ENCODE peak calls at places on chromosomes 12 and 14, in seven cellular contexts. One of them, this sample, is unnamed.

GRCh38 chr12:54127538-54128259 is 61.1 kb downstream of the SMUG1 start:
- DNase-seq in ovary: peak; percentile 42
- DNase-seq in H1: no peak
- DNase-seq in stomach: no peak
- DNase-seq in tibial nerve: no peak
- DNase-seq in esophagus muscularis mucosa: no peak
- DNase-seq in suprapubic skin: no peak
- DNase-seq in this sample: no peak

GRCh38 chr12:19129486-19130223 is at the start of gene PLEKHA5:
- DNase-seq in ovary: peak; percentile 79
- DNase-seq in H1: no peak
- DNase-seq in stomach: peak; percentile 79
- DNase-seq in tibial nerve: peak; percentile 35
- DNase-seq in esophagus muscularis mucosa: no peak
- DNase-seq in suprapubic skin: peak; percentile 84
- DNase-seq in this sample: peak; percentile 75

GRCh38 chr14:69358233-69358963 is 39.7 kb downstream of the ERH start:
- DNase-seq in ovary: no peak
- DNase-seq in H1: no peak
- DNase-seq in stomach: no peak
- DNase-seq in tibial nerve: no peak
- DNase-seq in esophagus muscularis mucosa: no peak
- DNase-seq in suprapubic skin: no peak
- DNase-seq in this sample: no peak

GRCh38 chr12:56941299-56942017 is 7.2 kb upstream of the SDR9C7 start:
- DNase-seq in ovary: no peak
- DNase-seq in H1: no peak
- DNase-seq in stomach: no peak
- DNase-seq in tibial nerve: no peak
- DNase-seq in esophagus muscularis mucosa: peak; percentile 90
- DNase-seq in suprapubic skin: no peak
- DNase-seq in this sample: no peak

GRCh38 chr14:36221097-36221496 is 44.6 kb upstream of the PTCSC3 start:
- DNase-seq in ovary: no peak
- DNase-seq in H1: no peak
- DNase-seq in stomach: no peak
- DNase-seq in tibial nerve: no peak
- DNase-seq in esophagus muscularis mucosa: no peak
- DNase-seq in suprapubic skin: no peak
- DNase-seq in this sample: no peak

GRCh38 chr12:104250366-104251125 is 35.0 kb downstream of the TXNRD1 start:
- DNase-seq in ovary: no peak
- DNase-seq in H1: no peak
- DNase-seq in stomach: no peak
- DNase-seq in tibial nerve: no peak
- DNase-seq in esophagus muscularis mucosa: peak; percentile 45
- DNase-seq in suprapubic skin: no peak
- DNase-seq in this sample: no peak

GRCh38 chr12:78146365-78146772 is 315.7 kb downstream of the NAV3 start:
- DNase-seq in ovary: no peak
- DNase-seq in H1: no peak
- DNase-seq in stomach: no peak
- DNase-seq in tibial nerve: no peak
- DNase-seq in esophagus muscularis mucosa: no peak
- DNase-seq in suprapubic skin: no peak
- DNase-seq in this sample: no peak

GRCh38 chr14:104135121-104135903 is 3.1 kb upstream of the KIF26A start:
- DNase-seq in ovary: peak; percentile 20
- DNase-seq in H1: no peak
- DNase-seq in stomach: no peak
- DNase-seq in tibial nerve: no peak
- DNase-seq in esophagus muscularis mucosa: no peak
- DNase-seq in suprapubic skin: peak; percentile 64
- DNase-seq in this sample: no peak

GRCh38 chr12:127494961-127495915 is 771.7 kb upstream of the TMEM132C start:
- DNase-seq in ovary: no peak
- DNase-seq in H1: no peak
- DNase-seq in stomach: no peak
- DNase-seq in tibial nerve: no peak
- DNase-seq in esophagus muscularis mucosa: no peak
- DNase-seq in suprapubic skin: no peak
- DNase-seq in this sample: no peak

GRCh38 chr12:130498589-130499385 is 161.1 kb downstream of the PIWIL1 start:
- DNase-seq in ovary: no peak
- DNase-seq in H1: no peak
- DNase-seq in stomach: no peak
- DNase-seq in tibial nerve: no peak
- DNase-seq in esophagus muscularis mucosa: no peak
- DNase-seq in suprapubic skin: no peak
- DNase-seq in this sample: no peak

GRCh38 chr12:22692964-22693555 is 68.1 kb downstream of the ETNK1 start:
- DNase-seq in ovary: peak; percentile 20
- DNase-seq in H1: no peak
- DNase-seq in stomach: no peak
- DNase-seq in tibial nerve: no peak
- DNase-seq in esophagus muscularis mucosa: no peak
- DNase-seq in suprapubic skin: no peak
- DNase-seq in this sample: no peak

GRCh38 chr14:22547948-22548750 is 40.9 kb downstream of the DAD1 start:
- DNase-seq in ovary: no peak
- DNase-seq in H1: no peak
- DNase-seq in stomach: no peak
- DNase-seq in tibial nerve: no peak
- DNase-seq in esophagus muscularis mucosa: no peak
- DNase-seq in suprapubic skin: no peak
- DNase-seq in this sample: no peak

GRCh38 chr14:95285566-95285965 is 34.1 kb downstream of the CLMN start:
- DNase-seq in ovary: no peak
- DNase-seq in H1: no peak
- DNase-seq in stomach: no peak
- DNase-seq in tibial nerve: no peak
- DNase-seq in esophagus muscularis mucosa: no peak
- DNase-seq in suprapubic skin: no peak
- DNase-seq in this sample: no peak

GRCh38 chr12:96091833-96092232 is 56.4 kb upstream of the LTA4H start:
- DNase-seq in ovary: no peak
- DNase-seq in H1: no peak
- DNase-seq in stomach: no peak
- DNase-seq in tibial nerve: no peak
- DNase-seq in esophagus muscularis mucosa: no peak
- DNase-seq in suprapubic skin: no peak
- DNase-seq in this sample: no peak

GRCh38 chr12:26832817-26833691 is at the start of gene ITPR2:
- DNase-seq in ovary: peak; percentile 95
- DNase-seq in H1: peak; percentile 73
- DNase-seq in stomach: peak; percentile 96
- DNase-seq in tibial nerve: peak; percentile 92
- DNase-seq in esophagus muscularis mucosa: peak; percentile 97
- DNase-seq in suprapubic skin: peak; percentile 97
- DNase-seq in this sample: peak; percentile 97

GRCh38 chr14:89787525-89787924 is 167.0 kb downstream of the EFCAB11 start:
- DNase-seq in ovary: no peak
- DNase-seq in H1: no peak
- DNase-seq in stomach: no peak
- DNase-seq in tibial nerve: no peak
- DNase-seq in esophagus muscularis mucosa: no peak
- DNase-seq in suprapubic skin: no peak
- DNase-seq in this sample: no peak

GRCh38 chr12:78645956-78646355 is 218.6 kb upstream of the SYT1 start:
- DNase-seq in ovary: no peak
- DNase-seq in H1: no peak
- DNase-seq in stomach: no peak
- DNase-seq in tibial nerve: no peak
- DNase-seq in esophagus muscularis mucosa: no peak
- DNase-seq in suprapubic skin: no peak
- DNase-seq in this sample: no peak

DNA sequence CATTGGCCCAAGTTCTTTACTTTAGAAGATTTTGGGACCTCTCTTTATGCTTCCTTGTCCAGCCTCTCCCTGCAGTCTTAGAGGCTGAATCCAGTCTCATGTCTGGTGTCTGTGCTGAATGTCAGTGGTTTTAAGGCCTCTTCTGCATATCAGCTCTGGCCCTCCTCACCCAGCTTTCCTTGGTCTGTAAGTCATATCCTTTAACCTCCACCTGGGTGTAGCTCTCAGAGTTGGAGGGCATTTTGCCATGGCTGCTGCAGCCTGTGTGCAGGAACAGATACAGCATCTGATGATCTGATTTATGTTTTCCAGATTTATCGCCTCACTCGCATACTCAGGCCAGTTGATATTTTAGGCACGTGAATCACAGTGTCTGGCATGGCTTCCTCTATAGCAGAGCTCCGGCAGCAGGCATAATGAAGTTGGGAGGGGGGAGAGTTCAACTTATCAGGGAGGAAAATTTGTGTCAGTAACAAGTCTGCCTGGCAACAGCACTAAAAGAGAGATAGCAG is 335.0 kb downstream of the PCNX1 start:
- DNase-seq in ovary: no peak
- DNase-seq in H1: no peak
- DNase-seq in stomach: no peak
- DNase-seq in tibial nerve: no peak
- DNase-seq in esophagus muscularis mucosa: no peak
- DNase-seq in suprapubic skin: no peak
- DNase-seq in this sample: no peak
- TF ChIP-seq EP300 in ovary: no peak
- TF ChIP-seq EP300 in H1: no peak
- TF ChIP-seq EP300 in stomach: no peak
- TF ChIP-seq EP300 in tibial nerve: no peak
- TF ChIP-seq EP300 in esophagus muscularis mucosa: no peak
- TF ChIP-seq EP300 in suprapubic skin: no peak
- TF ChIP-seq EP300 in this sample: no peak

GRCh38 chr12:75979181-75979580 is 52.4 kb downstream of the PHLDA1 start:
- DNase-seq in ovary: no peak
- DNase-seq in H1: no peak
- DNase-seq in stomach: no peak
- DNase-seq in tibial nerve: no peak
- DNase-seq in esophagus muscularis mucosa: no peak
- DNase-seq in suprapubic skin: no peak
- DNase-seq in this sample: no peak

GRCh38 chr12:75977590-75977951 is 54.0 kb downstream of the PHLDA1 start:
- DNase-seq in ovary: no peak
- DNase-seq in H1: no peak
- DNase-seq in stomach: no peak
- DNase-seq in tibial nerve: no peak
- DNase-seq in esophagus muscularis mucosa: no peak
- DNase-seq in suprapubic skin: no peak
- DNase-seq in this sample: no peak

GRCh38 chr12:75976913-75977312 is 54.7 kb downstream of the PHLDA1 start:
- DNase-seq in ovary: no peak
- DNase-seq in H1: no peak
- DNase-seq in stomach: no peak
- DNase-seq in tibial nerve: no peak
- DNase-seq in esophagus muscularis mucosa: no peak
- DNase-seq in suprapubic skin: no peak
- DNase-seq in this sample: no peak

GRCh38 chr12:75978677-75979076 is 52.9 kb downstream of the PHLDA1 start:
- DNase-seq in ovary: no peak
- DNase-seq in H1: no peak
- DNase-seq in stomach: no peak
- DNase-seq in tibial nerve: no peak
- DNase-seq in esophagus muscularis mucosa: no peak
- DNase-seq in suprapubic skin: no peak
- DNase-seq in this sample: no peak

DNA sequence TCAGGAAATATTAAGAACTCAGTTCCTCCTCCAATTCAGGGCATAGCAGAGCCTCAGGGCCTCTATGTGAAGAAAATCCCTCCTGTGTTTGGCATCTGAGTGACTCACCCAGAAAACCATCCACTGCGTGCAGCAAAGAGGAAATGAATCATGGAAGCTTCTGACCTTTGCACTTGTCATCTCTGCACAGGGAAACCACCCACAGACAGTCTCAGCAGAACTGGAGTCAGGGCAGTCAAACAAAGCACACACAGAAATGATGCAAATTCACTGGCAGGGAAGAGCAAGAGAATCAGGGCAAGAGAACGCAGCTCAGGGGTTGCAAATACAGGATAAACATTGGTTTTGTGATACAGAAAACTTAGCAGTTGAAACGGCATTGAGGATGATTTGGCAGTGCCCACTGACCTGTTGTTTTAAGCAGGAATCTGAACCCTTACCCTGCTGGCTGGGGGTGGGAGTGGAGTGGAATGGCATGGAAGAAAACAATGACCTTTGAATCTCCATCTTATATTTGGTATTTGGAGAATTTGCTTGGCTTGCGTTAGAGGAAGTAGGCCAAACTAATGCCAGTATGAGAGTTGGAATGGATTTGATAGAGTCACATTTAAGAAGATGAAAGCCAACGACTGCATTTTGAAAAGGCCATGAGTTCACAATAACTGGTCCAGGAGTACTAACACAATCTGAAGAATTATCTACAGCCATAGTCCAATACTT is 53.5 kb downstream of the PHLDA1 start:
- DNase-seq in ovary: peak; percentile 32
- DNase-seq in H1: peak; percentile 43
- DNase-seq in stomach: peak; percentile 56
- DNase-seq in tibial nerve: peak; percentile 33
- DNase-seq in esophagus muscularis mucosa: no peak
- DNase-seq in suprapubic skin: peak; percentile 70
- DNase-seq in this sample: peak; percentile 75
- TF ChIP-seq EP300 in ovary: no peak
- TF ChIP-seq EP300 in H1: no peak
- TF ChIP-seq EP300 in stomach: no peak
- TF ChIP-seq EP300 in tibial nerve: peak; percentile 98
- TF ChIP-seq EP300 in esophagus muscularis mucosa: no peak
- TF ChIP-seq EP300 in suprapubic skin: peak; percentile 58
- TF ChIP-seq EP300 in this sample: peak; percentile 21

GRCh38 chr14:26021759-26022158 is 576.1 kb downstream of the NOVA1 start:
- DNase-seq in ovary: no peak
- DNase-seq in H1: no peak
- DNase-seq in stomach: no peak
- DNase-seq in tibial nerve: no peak
- DNase-seq in esophagus muscularis mucosa: no peak
- DNase-seq in suprapubic skin: no peak
- DNase-seq in this sample: no peak
- TF ChIP-seq EP300 in ovary: no peak
- TF ChIP-seq EP300 in H1: no peak
- TF ChIP-seq EP300 in stomach: no peak
- TF ChIP-seq EP300 in tibial nerve: no peak
- TF ChIP-seq EP300 in esophagus muscularis mucosa: no peak
- TF ChIP-seq EP300 in suprapubic skin: no peak
- TF ChIP-seq EP300 in this sample: no peak

DNA sequence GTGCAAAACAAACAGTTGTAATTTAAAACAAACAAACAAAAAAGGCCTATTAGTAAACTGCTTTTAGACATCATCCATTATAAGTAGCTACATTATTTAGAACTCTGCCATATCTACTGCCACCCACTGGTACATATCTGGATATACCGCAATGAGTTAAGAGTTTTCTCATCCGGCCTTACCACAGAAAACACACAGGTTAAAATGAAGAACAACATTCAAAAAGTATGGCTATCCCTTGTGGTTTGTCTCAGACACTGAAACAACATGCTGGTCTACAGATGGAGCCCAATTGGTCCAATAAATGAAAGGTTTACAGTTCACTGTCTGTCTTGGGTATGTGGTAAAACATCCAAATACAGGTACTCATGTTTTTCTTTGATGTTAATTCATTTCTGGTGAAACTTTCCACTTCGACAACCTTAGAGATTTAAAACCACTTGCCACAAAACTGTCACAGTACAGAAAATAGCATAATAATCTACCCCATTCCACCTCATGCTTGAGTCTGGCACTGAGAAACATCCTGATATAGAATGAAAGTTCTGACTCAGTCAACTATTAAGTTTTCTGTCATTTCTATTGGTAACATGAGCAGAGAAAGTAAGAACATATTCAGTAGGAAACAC is 354.3 kb downstream of the CEP128 start:
- DNase-seq in ovary: no peak
- DNase-seq in H1: no peak
- DNase-seq in stomach: no peak
- DNase-seq in tibial nerve: no peak
- DNase-seq in esophagus muscularis mucosa: no peak
- DNase-seq in suprapubic skin: no peak
- DNase-seq in this sample: no peak
- TF ChIP-seq EP300 in ovary: no peak
- TF ChIP-seq EP300 in H1: no peak
- TF ChIP-seq EP300 in stomach: no peak
- TF ChIP-seq EP300 in tibial nerve: no peak
- TF ChIP-seq EP300 in esophagus muscularis mucosa: no peak
- TF ChIP-seq EP300 in suprapubic skin: no peak
- TF ChIP-seq EP300 in this sample: no peak